ENCODE peak calls at places on chromosomes 16 and 17, in four cellular contexts. A is A549, Q is BE2C, H is heart right ventricle. B is an unnamed sample. For H3K4me1, the result is how much of the 10 kb centered on the place peaks cover.

GRCh38 chr16:12793120-12793889 is 10.4 kb downstream of the CPPED1 start:
- DNase-seq in A (no peak), Q (no peak), H (no peak), B (no peak)

GRCh38 chr17:28534740-28535375 is 17.6 kb downstream of the UNC119 start:
- DNase-seq in A (no peak), Q (no peak), H (no peak), B (no peak)

GRCh38 chr16:64951681-64952080 is 170.2 kb downstream of the CDH11 start:
- DNase-seq in A (no peak), Q (no peak), H (no peak), B (no peak)

GRCh38 chr17:10687497-10687896 is 9.8 kb downstream of the SCO1 start:
- DNase-seq in A (no peak), Q (no peak), H (no peak), B (no peak)

GRCh38 chr17:79965806-79966205 is 69.9 kb downstream of the TBC1D16 start:
- DNase-seq in A (no peak), Q (no peak), H (no peak), B (no peak)

GRCh38 chr17:57672971-57673370 is 72.1 kb downstream of the CCDC182 start:
- DNase-seq in A (no peak), Q (peak), H (no peak), B (no peak)

GRCh38 chr16:88549671-88550643 is 20.2 kb upstream of the ZC3H18 start:
- DNase-seq in A (no peak), Q (peak), H (no peak), B (no peak)

GRCh38 chr16:11100239-11100750 is 155.7 kb downstream of the SOCS1 start:
- DNase-seq in A (no peak), Q (no peak), H (peak), B (peak)

GRCh38 chr17:79515646-79516604 is 94.9 kb downstream of the RBFOX3 start:
- DNase-seq in A (no peak), Q (no peak), H (no peak), B (no peak)

GRCh38 chr17:32697728-32698625 is 178.9 kb downstream of the MYO1D start:
- DNase-seq in A (no peak), Q (no peak), H (no peak), B (no peak)

GRCh38 chr17:31074772-31075538 is 19.8 kb upstream of the NF1 start:
- DNase-seq in A (peak), Q (no peak), H (no peak), B (no peak)

GRCh38 chr17:59791603-59792457 is 84.4 kb downstream of the VMP1 start:
- DNase-seq in A (no peak), Q (no peak), H (no peak), B (peak)

GRCh38 chr16:1039762-1040161 is 32.8 kb upstream of the SSTR5 start:
- DNase-seq in A (no peak), Q (no peak), H (no peak), B (no peak)

GRCh38 chr16:70685061-70685937 is 554 bp downstream of the MTSS2 start:
- DNase-seq in A (no peak), Q (no peak), H (no peak), B (peak)

GRCh38 chr16:51538707-51539604 is 387.9 kb upstream of the SALL1 start:
- DNase-seq in A (peak), Q (no peak), H (no peak), B (peak)

GRCh38 chr16:69823831-69824563 is 61.9 kb downstream of the WWP2 start:
- DNase-seq in A (no peak), Q (peak), H (peak), B (peak)

GRCh38 chr16:17063156-17063555 is 407.6 kb downstream of the XYLT1 start:
- DNase-seq in A (no peak), Q (no peak), H (no peak), B (no peak)

GRCh38 chr17:80112471-80113032 is 11.2 kb downstream of the GAA start:
- DNase-seq in A (no peak), Q (no peak), H (no peak), B (no peak)

GRCh38 chr16:84086996-84087395 is 29.7 kb downstream of the MBTPS1 start:
- DNase-seq in A (no peak), Q (no peak), H (no peak), B (no peak)

GRCh38 chr16:53085539-53086450 is 31.0 kb downstream of the CHD9 start:
- DNase-seq in A (no peak), Q (peak), H (no peak), B (no peak)

GRCh38 chr17:45353047-45353446 is 36.2 kb upstream of the MAP3K14 start:
- DNase-seq in A (no peak), Q (no peak), H (no peak), B (no peak)

GRCh38 chr16:77894054-77894632 is 105.8 kb downstream of the VAT1L start:
- DNase-seq in A (no peak), Q (no peak), H (peak), B (no peak)

GRCh38 chr17:28396635-28397239 is 9.3 kb downstream of the SLC46A1 start:
- DNase-seq in A (no peak), Q (no peak), H (no peak), B (no peak)

GRCh38 chr17:78764871-78765270 is 17.2 kb downstream of the CYTH1 start:
- DNase-seq in A (no peak), Q (no peak), H (no peak), B (no peak)

GRCh38 chr16:10497132-10498088 is 83.0 kb downstream of the EMP2 start:
- DNase-seq in A (no peak), Q (no peak), H (no peak), B (no peak)

GRCh38 chr17:57357392-57357784 is 101.1 kb downstream of the MSI2 start:
- DNase-seq in A (no peak), Q (no peak), H (peak), B (no peak)

GRCh38 chr17:75738218-75738802 is 17.1 kb downstream of the ITGB4 start:
- DNase-seq in A (no peak), Q (no peak), H (no peak), B (peak)

GRCh38 chr17:34252890-34253525 is 2.1 kb upstream of the CCL2 start:
- DNase-seq in A (no peak), Q (no peak), H (no peak), B (peak)

GRCh38 chr16:75589301-75589700 is 23.1 kb downstream of the GABARAPL2 start:
- DNase-seq in A (no peak), Q (no peak), H (peak), B (no peak)

GRCh38 chr17:4696432-4696796 is 7.5 kb downstream of the PELP1 start:
- DNase-seq in A (no peak), Q (no peak), H (no peak), B (no peak)

GRCh38 chr16:31206776-31207175 is 4.2 kb upstream of the PYCARD start:
- DNase-seq in A (no peak), Q (no peak), H (no peak), B (no peak)

GRCh38 chr17:37742762-37743611 is 1.9 kb downstream of the HNF1B start:
- DNase-seq in A (peak), Q (no peak), H (no peak), B (no peak)

GRCh38 chr17:62628845-62629555 is 1.5 kb downstream of the MRC2 start:
- DNase-seq in A (no peak), Q (peak), H (no peak), B (peak)

GRCh38 chr17:78826836-78827509 is 13.6 kb downstream of the USP36 start:
- DNase-seq in A (no peak), Q (no peak), H (no peak), B (no peak)

GRCh38 chr16:30485818-30486436 is 13.4 kb downstream of the ITGAL start:
- DNase-seq in A (no peak), Q (no peak), H (no peak), B (peak)

GRCh38 chr17:57045868-57046671 is 39.0 kb upstream of the AKAP1 start:
- DNase-seq in A (no peak), Q (peak), H (no peak), B (no peak)

GRCh38 chr17:60102632-60103047 is 23.9 kb upstream of the HEATR6 start:
- DNase-seq in A (peak), Q (peak), H (no peak), B (no peak)

GRCh38 chr16:23505942-23506605 is 4.2 kb downstream of the GGA2 start:
- DNase-seq in A (no peak), Q (no peak), H (no peak), B (no peak)
- TF ChIP-seq CTCF in A (no peak), Q (no peak), H (no peak), B (peak)

GRCh38 chr17:63828936-63829335 is 1.5 kb upstream of the FTSJ3 start:
- DNase-seq in A (no peak), Q (no peak), H (no peak), B (no peak)
- H3K4me1 ChIP-seq in A (under half), Q (under half), H (under half), B (under half)

DNA sequence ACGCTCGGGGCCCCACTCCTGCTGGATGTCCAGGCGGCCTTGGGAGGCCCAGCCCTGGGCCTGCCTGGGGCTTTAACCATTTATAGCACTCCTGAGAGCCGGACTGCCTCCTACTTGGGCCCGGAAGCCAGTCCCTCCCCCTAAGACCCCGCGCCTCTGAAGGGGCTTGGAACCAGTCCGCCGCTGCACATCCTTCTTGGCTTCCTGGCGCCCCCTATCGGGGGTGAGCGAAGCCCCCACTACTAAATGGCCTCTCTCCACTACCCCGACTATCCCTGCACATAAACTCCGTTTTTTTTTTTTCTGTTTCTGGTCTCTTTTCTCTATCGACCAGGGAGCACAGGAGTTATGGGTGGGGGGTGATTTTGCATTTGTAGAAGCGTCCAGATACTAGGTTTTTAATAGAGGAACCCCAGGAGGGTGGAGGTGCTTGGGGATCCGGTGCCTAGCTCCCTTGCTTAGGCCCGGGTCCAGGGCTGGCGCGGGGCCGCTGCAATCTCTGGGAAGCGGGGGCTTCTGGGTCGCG is 633 bp upstream of the NOL3 start:
- DNase-seq in A (no peak), Q (peak), H (no peak), B (peak)
- TF ChIP-seq CTCF in A (peak), Q (peak), H (peak), B (peak)

GRCh38 chr17:42273474-42274272 is 2.5 kb downstream of the STAT5B start:
- DNase-seq in A (no peak), Q (no peak), H (no peak), B (no peak)
- H3K4me1 ChIP-seq in A (half or more), Q (under half), H (under half), B (under half)

DNA sequence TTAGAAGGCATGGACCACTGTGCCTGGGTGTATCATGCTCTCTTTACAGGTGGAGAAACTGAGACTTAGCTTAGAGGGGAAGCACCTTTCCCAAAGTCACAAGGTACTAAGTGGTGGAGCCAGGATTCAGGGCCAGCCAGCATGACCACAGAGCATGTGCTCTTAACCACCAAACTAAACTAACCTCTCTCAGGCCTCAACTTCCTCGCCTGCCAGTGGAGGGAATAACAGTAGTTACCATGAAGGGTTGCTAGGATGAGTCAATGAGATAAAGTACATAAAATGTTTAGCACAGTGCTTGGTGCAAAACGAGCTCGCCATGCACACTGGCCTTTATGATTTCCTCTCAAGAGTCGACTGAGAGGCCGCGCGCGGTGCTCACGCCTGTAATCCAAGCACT is 6.4 kb upstream of the MYO1C start:
- DNase-seq in A (no peak), Q (no peak), H (no peak), B (peak)
- TF ChIP-seq CTCF in A (no peak), Q (no peak), H (no peak), B (no peak)

DNA sequence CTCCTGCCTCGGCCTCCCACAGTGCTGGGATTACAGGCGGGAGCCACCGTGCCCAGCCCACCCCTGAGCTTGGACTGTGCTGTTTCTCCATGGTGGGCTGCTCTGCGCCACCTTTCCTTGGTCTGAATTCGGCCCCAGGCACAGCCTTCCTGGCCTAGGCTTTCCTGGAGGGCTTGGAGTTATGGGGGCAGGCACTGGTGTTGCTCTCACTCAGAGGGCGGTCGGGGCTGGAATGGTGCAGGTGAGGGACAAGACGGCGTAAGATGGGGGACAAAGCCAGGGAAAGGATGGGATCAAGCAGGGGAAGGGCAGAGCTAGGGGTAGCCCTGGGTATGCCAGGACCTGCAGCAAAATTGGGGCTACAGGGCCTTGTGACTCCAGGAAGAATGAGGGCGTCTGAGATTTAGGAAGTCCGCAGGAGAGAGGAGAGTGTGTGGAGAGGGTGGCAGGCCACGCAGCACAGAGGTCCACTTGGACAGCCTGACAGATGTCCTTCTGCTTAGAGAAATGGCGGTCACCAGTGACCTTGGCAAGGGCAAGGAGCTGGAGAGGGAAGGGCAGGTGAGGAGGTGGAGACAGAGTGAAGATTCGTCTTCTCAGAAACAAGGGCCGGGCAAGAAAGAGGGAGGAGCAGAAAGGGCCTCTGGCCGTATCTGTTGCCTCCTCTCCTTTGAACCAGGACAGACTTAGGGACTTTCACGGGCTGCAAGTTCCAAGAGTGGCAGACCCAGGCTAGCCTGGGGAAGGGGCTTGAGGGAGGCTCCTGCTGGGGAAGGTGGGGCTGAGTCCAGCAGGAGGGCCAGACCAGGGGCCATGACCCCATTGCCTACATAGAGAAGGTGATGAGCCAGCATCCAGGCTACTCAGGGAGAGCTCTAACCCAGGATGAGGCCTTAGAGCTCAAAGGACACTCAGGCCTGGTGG is 1.5 kb upstream of the ATP6V0C start:
- DNase-seq in A (no peak), Q (no peak), H (no peak), B (no peak)
- H3K4me1 ChIP-seq in A (under half), Q (under half), H (under half), B (under half)

DNA sequence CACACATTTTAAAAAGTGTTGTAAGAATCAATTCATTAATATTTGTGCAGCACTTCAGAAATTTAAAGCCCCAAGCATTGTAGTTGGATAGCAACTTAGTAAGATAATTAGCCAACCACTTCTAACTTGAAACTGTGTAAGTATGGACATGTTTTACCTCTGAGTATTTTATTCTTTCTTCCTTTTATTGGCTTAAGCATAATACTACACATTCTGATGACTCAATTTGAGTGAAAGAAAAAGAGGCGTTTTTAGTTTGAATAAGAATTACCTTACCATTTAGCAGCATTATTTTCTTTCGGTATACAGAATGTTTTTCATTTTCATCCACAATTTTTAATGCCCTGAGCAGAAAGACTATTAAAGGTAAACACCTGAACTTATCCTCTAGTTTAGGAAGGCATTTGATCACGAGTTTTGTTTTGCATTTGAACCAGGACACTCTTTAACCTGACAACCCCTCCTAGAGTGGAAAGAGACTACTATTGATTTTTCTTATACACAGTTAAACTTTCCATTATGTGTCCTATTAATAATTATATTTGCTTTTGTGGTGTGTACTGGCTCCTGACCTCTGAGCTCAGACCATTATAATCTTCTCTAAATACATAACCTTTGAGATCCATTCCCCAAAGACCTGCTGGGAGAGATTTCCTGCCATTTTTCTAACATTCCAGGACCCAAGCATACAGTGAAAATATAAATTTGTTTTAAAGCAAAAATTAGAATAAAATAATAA is 9.2 kb downstream of the NACA2 start:
- DNase-seq in A (no peak), Q (no peak), H (no peak), B (no peak)
- TF ChIP-seq CTCF in A (no peak), Q (no peak), H (no peak), B (no peak)

DNA sequence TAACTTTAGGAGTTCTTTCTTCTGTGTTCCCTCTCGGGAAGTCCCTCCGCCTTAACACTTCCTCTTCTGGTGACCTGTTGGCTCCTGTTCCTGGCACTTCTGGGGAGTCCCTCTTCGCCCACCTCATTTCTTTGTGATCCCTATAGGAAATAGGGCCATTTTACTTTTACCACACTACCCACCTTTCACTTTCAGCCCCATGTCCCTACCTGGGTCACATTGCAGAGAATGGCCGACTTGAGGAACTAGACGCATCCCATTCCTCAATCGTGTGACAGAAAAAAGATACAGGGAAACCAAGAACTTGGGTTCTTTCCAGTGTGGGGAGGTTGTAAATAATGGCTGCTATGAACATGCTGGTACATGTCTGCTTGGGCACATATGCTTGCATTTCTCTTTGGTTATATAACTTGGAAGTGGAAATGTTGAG is 6.6 kb downstream of the IL21R start:
- DNase-seq in A (no peak), Q (no peak), H (no peak), B (no peak)
- H3K4me1 ChIP-seq in A (under half), Q (under half), H (under half), B (under half)